ENCODE peak calls at places on chromosomes 4 and X, in four cellular contexts. J is NAMALWA, C is endothelial cell, I is cardiac fibroblast. R is an unnamed sample.

GRCh38 chr4:6943012-6943869 is 33.6 kb downstream of the TBC1D14 start:
- DNase-seq in I (no peak), J (no peak), C (no peak), R (no peak)

GRCh38 chr4:126223784-126224407 is 909.1 kb downstream of the FAT4 start:
- DNase-seq in C (no peak), J (peak; percentile 50), I (peak; percentile 30), R (no peak)

GRCh38 chr4:89352541-89352940 is 44.9 kb upstream of the GPRIN3 start:
- DNase-seq in C (no peak), J (no peak), I (no peak), R (no peak)

GRCh38 chrX:48919360-48919821 is 567 bp upstream of the PIM2 start:
- DNase-seq in C (no peak), I (peak; percentile 8), J (no peak), R (no peak)

GRCh38 chrX:130110379-130111219 is at the start of gene ELF4:
- DNase-seq in C (no peak), I (peak; percentile 46), J (peak; percentile 54), R (no peak)

GRCh38 chr4:19807505-19807904 is 444.2 kb upstream of the SLIT2 start:
- DNase-seq in I (peak; percentile 69), C (no peak), J (no peak), R (no peak)

GRCh38 chrX:18956322-18957032 is 27.4 kb downstream of the PHKA2 start:
- DNase-seq in J (no peak), I (no peak), C (no peak), R (no peak)

GRCh38 chr4:530017-530781 is 31.2 kb downstream of the PIGG start:
- DNase-seq in I (no peak), C (no peak), J (no peak), R (no peak)

GRCh38 chr4:7199771-7200441 is 7.6 kb downstream of the SORCS2 start:
- DNase-seq in I (no peak), J (no peak), C (no peak), R (no peak)

GRCh38 chr4:142248946-142249345 is 597.2 kb downstream of the INPP4B start:
- DNase-seq in C (no peak), I (peak; percentile 87), J (no peak), R (no peak)

GRCh38 chr4:76987153-76987562 is 37.6 kb downstream of the SEPTIN11 start:
- DNase-seq in J (no peak), C (no peak), I (peak; percentile 99), R (no peak)

GRCh38 chrX:16278927-16279326 is 111.6 kb downstream of the MAGEB17 start:
- DNase-seq in I (no peak), C (no peak), J (peak; percentile 5), R (no peak)

GRCh38 chrX:15203694-15204093 is 66.2 kb downstream of the ASB9 start:
- DNase-seq in I (no peak), C (no peak), J (no peak), R (no peak)

GRCh38 chr4:132227349-132228165 is 921.5 kb upstream of the PCDH10 start:
- DNase-seq in I (peak; percentile 66), J (peak; percentile 13), C (peak; percentile 34), R (no peak)

GRCh38 chrX:137052641-137053235 is 18.9 kb upstream of the GPR101 start:
- DNase-seq in C (peak; percentile 14), J (no peak), I (no peak), R (peak; percentile 41)

GRCh38 chrX:109967151-109967550 is 35.8 kb upstream of the TMEM164 start:
- DNase-seq in C (no peak), J (no peak), I (peak; percentile 60), R (no peak)

GRCh38 chrX:18810416-18810815 is 103.0 kb downstream of the PPEF1 start:
- DNase-seq in C (no peak), J (no peak), I (no peak), R (no peak)

GRCh38 chr4:170391066-170391754 is 301.5 kb upstream of the AADAT start:
- DNase-seq in J (no peak), I (peak; percentile 80), C (no peak), R (no peak)

GRCh38 chr4:67871867-67872266 is 11.9 kb downstream of the TMPRSS11D start:
- DNase-seq in J (peak; percentile 59), I (peak; percentile 76), C (no peak), R (peak; percentile 35)

GRCh38 chr4:38319456-38320348 is 344.3 kb upstream of the KLF3 start:
- DNase-seq in C (peak; percentile 100), J (peak; percentile 92), I (peak; percentile 97), R (peak; percentile 69)

GRCh38 chr4:25351777-25352421 is 25.2 kb upstream of the ANAPC4 start:
- DNase-seq in C (no peak), J (no peak), I (peak; percentile 67), R (no peak)

GRCh38 chrX:103099706-103100105 is 6.8 kb upstream of the NXF3 start:
- DNase-seq in I (no peak), C (no peak), J (no peak), R (no peak)

GRCh38 chrX:97089116-97089515 is 205.4 kb downstream of the RPA4 start:
- DNase-seq in J (no peak), C (no peak), I (no peak), R (no peak)

GRCh38 chrX:107047622-107048021 is 47.6 kb upstream of the MORC4 start:
- DNase-seq in J (no peak), I (no peak), C (no peak), R (no peak)

GRCh38 chr4:45518832-45519231 is 605.0 kb downstream of the GABRG1 start:
- DNase-seq in J (no peak), C (no peak), I (no peak), R (no peak)

GRCh38 chr4:139736661-139737060 is 71.0 kb downstream of the MGST2 start:
- DNase-seq in C (no peak), I (peak; percentile 19), J (no peak), R (no peak)

GRCh38 chr4:48033825-48034413 is 17.3 kb downstream of the NIPAL1 start:
- DNase-seq in C (peak; percentile 33), J (peak; percentile 84), I (peak; percentile 55), R (no peak)

GRCh38 chr4:55038176-55038890 is 87.1 kb downstream of the KDR start:
- DNase-seq in C (no peak), J (no peak), I (peak; percentile 75), R (no peak)

GRCh38 chr4:39655866-39656265 is 17.2 kb upstream of the SMIM14 start:
- DNase-seq in I (peak; percentile 70), C (no peak), J (no peak), R (no peak)

GRCh38 chrX:22135171-22135711 is 103.1 kb downstream of the PHEX start:
- DNase-seq in C (no peak), J (no peak), I (peak; percentile 67), R (peak; percentile 15)